ENCODE peak calls at places on chromosomes 12 and 14, in five cellular contexts. Z is upper lobe of right lung, D is AG10803, T is AG04450, C is thoracic aorta. X is an unnamed sample.

GRCh38 chr14:100098171-100098570 is 32.9 kb downstream of the EVL start:
- DNase-seq in C (no peak), D (no peak), Z (no peak), T (no peak), X (no peak)

GRCh38 chr12:47281667-47282171 is 202.0 kb upstream of the AMIGO2 start:
- DNase-seq in C (no peak), Z (no peak), D (no peak), T (no peak), X (no peak)

GRCh38 chr14:60707858-60708257 is 16.3 kb downstream of the SIX4 start:
- DNase-seq in C (no peak), T (no peak), D (no peak), Z (no peak), X (no peak)

GRCh38 chr14:74198441-74199234 is 40.6 kb upstream of the VSX2 start:
- DNase-seq in T (no peak), D (no peak), Z (no peak), C (no peak), X (no peak)

GRCh38 chr12:108620236-108620879 is 13.3 kb downstream of the SELPLG start:
- DNase-seq in T (no peak), D (peak; percentile 80), C (no peak), Z (no peak), X (no peak)

GRCh38 chr12:4278582-4278939 is 5.0 kb downstream of the CCND2 start:
- DNase-seq in C (no peak), D (no peak), Z (peak; percentile 90), T (no peak), X (no peak)

GRCh38 chr14:75229923-75230792 is 48.5 kb upstream of the FOS start:
- DNase-seq in Z (peak; percentile 67), T (no peak), D (peak; percentile 40), C (no peak), X (no peak)

GRCh38 chr14:59186316-59186715 is 2.2 kb upstream of the DAAM1 start:
- DNase-seq in T (no peak), Z (no peak), D (no peak), C (no peak), X (no peak)

GRCh38 chr14:71574976-71575375 is 357.3 kb upstream of the RGS6 start:
- DNase-seq in C (no peak), T (peak; percentile 66), D (peak; percentile 86), Z (no peak), X (peak; percentile 59)

GRCh38 chr12:15001733-15002471 is 29.1 kb downstream of the PDE6H start:
- DNase-seq in Z (peak; percentile 53), T (no peak), D (peak; percentile 15), C (no peak), X (no peak)

GRCh38 chr14:68444449-68445168 is 348.3 kb downstream of the ZFP36L1 start:
- DNase-seq in Z (no peak), T (no peak), C (no peak), D (peak; percentile 90), X (no peak)

GRCh38 chr12:1821805-1822204 is 1.4 kb downstream of the LRTM2 start:
- DNase-seq in Z (no peak), C (no peak), T (no peak), D (no peak), X (no peak)

GRCh38 chr12:51760231-51760630 is 88.3 kb downstream of the FIGNL2 start:
- DNase-seq in D (no peak), T (no peak), Z (no peak), C (no peak), X (no peak)

GRCh38 chr12:27552886-27553560 is 29.0 kb downstream of the PPFIBP1 start:
- DNase-seq in C (no peak), D (no peak), Z (no peak), T (no peak), X (no peak)

GRCh38 chr14:68774771-68775613 is 17.9 kb downstream of the ZFP36L1 start:
- DNase-seq in Z (peak; percentile 31), D (peak; percentile 87), T (no peak), C (no peak), X (peak; percentile 79)

GRCh38 chr14:63204407-63205280 is at the start of gene RHOJ:
- DNase-seq in T (no peak), C (no peak), Z (no peak), D (no peak), X (no peak)

DNA sequence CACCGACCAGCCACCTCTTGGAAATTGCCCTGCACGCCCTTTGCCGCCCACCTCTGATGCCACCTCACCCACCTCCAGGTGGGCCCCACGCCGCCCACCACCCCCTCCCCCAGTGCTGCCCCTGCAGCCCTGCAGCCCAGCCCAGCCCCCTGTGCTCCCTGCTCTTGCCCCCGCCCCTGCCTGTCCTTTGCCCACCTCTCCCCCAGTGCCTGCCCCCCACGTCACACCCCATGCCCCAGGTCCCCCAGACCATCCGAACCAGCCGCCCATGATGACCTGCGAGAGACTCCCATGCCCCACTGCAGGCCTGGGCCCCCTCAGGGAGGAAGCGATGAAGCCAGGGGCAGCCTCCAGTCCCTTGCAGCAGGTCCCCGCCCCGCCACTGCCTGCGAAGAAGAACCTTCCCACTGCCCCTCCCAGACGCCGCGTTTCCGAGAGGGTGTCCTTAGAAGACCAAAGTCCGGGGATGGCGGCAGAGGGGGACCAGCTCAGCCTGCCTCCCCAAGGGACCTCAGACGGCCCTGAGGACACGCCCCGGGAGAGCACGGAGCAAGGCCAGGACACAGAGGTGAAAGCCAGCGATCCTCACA is 96.5 kb downstream of the LGMN start:
- DNase-seq in Z (peak; percentile 87), T (no peak), D (no peak), C (no peak), X (no peak)
- H3K4me3 ChIP-seq in Z (peak overlapping the region; percentile 50), T (no peak overlapping the region), D (no peak overlapping the region), C (peak overlapping the region; percentile 40), X (no peak overlapping the region)

GRCh38 chr12:110333201-110333600 is 52.2 kb downstream of the ATP2A2 start:
- DNase-seq in Z (no peak), D (no peak), C (no peak), T (no peak), X (no peak)

GRCh38 chr12:110330544-110330943 is 49.5 kb downstream of the ATP2A2 start:
- DNase-seq in C (no peak), Z (no peak), T (no peak), D (peak; percentile 74), X (peak; percentile 17)

GRCh38 chr12:110330124-110330523 is 49.1 kb downstream of the ATP2A2 start:
- DNase-seq in D (no peak), Z (no peak), T (no peak), C (no peak), X (no peak)

GRCh38 chr12:110335481-110336045 is 54.5 kb downstream of the ATP2A2 start:
- DNase-seq in C (no peak), T (no peak), D (no peak), Z (no peak), X (no peak)

GRCh38 chr12:110329710-110330109 is 48.7 kb downstream of the ATP2A2 start:
- DNase-seq in T (no peak), D (no peak), C (no peak), Z (no peak), X (no peak)
- TF ChIP-seq CTCF in T (no peak), D (no peak), C (no peak), Z (no peak), X (no peak)

DNA sequence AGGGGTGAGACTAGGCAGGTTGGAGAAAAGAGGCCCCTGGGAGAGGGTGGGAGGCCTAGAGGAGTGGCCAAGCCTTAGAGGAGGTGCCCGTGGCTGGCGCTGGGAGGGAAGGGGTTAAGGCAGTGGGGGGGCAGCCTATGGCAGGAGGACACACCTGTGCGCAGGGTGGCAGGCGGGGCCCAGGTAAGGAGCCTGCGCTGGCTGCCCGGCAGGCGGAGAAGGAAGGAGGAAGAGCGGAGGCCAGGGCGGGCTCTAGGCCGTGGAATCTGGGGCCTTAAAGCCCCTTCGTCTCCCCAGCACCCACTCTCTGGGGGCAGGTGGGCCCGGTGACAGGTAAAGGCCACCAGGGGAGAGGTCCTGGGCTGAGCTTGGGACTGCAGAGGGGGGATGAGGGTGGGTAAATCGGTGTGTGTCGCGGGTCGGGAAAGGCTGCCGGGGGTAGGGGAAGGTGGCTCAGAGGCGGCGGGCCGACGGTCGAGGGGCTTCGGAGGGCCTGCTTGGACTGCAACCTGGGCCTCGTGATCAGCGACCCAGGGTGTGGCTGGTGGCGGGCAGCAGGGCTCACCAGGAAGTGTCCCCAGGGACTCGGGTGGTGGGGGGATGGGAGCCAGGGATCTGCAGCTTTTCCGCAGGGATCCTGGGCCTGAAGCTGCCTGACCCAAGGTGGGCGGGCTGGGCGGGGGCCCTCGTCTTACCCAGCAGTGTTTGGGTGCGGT is 7.3 kb downstream of the PHB2 start:
- DNase-seq in Z (peak; percentile 96), C (no peak), D (no peak), T (no peak), X (no peak)
- H3K4me3 ChIP-seq in Z (peak overlapping the region; percentile 46), C (no peak overlapping the region), D (no peak overlapping the region), T (no peak overlapping the region), X (no peak overlapping the region)

GRCh38 chr12:25553083-25553482 is at the start of gene LMNTD1:
- DNase-seq in T (no peak), Z (no peak), D (peak; percentile 56), C (no peak), X (peak; percentile 59)

GRCh38 chr12:25556136-25556535 is 3.1 kb upstream of the LMNTD1 start:
- DNase-seq in Z (no peak), D (no peak), C (no peak), T (no peak), X (no peak)

GRCh38 chr12:25552681-25553080 is 402 bp downstream of the LMNTD1 start:
- DNase-seq in C (no peak), Z (no peak), D (peak; percentile 29), T (peak; percentile 45), X (peak; percentile 79)

GRCh38 chr12:25558566-25558965 is 5.5 kb upstream of the LMNTD1 start:
- DNase-seq in C (no peak), T (no peak), D (no peak), Z (no peak), X (no peak)

GRCh38 chr12:25557830-25558436 is 4.8 kb upstream of the LMNTD1 start:
- DNase-seq in Z (no peak), C (no peak), D (peak; percentile 48), T (no peak), X (no peak)
- TF ChIP-seq CTCF in Z (peak; percentile 49), C (no peak), D (peak; percentile 57), T (peak; percentile 50), X (no peak)

GRCh38 chr14:22380511-22381455 is 208.2 kb downstream of the DAD1 start:
- DNase-seq in T (no peak), D (peak; percentile 19), C (no peak), Z (no peak), X (no peak)
- H3K4me3 ChIP-seq in T (no peak overlapping the region), D (no peak overlapping the region), C (peak overlapping the region; percentile 29), Z (peak overlapping the region; percentile 9), X (peak overlapping the region; percentile 26)

DNA sequence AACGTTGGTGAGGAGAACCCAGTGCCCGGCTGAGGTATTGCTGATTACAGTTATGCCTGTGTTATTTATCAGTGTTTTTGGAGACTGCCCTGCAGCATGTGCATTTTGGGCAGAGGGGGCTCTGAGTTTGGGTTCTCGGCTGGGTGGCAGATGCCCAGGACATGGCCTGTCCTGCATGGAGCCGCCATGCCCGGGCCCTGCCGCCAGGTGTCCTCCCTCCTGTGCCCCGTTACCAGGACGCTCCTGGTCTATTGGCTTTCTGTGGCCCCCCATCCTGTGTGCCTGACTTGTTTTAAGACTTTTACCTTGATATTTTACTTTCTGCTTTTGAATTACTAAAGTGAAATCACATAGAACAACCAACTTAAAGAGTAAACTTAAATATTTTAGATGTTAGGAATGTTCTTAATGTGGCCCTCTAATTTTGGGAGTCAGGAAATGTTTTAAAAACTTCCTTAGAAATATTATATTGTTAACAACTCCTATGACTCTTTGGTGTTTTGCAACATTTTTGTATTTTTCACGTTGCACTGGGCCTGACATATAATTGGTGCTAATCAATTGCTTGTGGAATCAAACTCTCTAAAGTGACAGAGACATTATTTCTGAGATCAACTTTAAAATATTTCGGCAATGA is 51.8 kb downstream of the PRIMA1 start:
- DNase-seq in T (no peak), Z (no peak), D (no peak), C (no peak), X (no peak)
- TF ChIP-seq CTCF in T (no peak), Z (no peak), D (peak; percentile 1), C (peak; percentile 40), X (peak; percentile 21)

GRCh38 chr12:57835366-57836288 is 10.9 kb downstream of the CTDSP2 start:
- DNase-seq in Z (no peak), D (peak; percentile 68), T (no peak), C (no peak), X (no peak)
- H3K4me3 ChIP-seq in Z (peak overlapping the region; percentile 31), D (peak overlapping the region; percentile 35), T (peak overlapping the region; percentile 41), C (peak overlapping the region; percentile 98), X (peak overlapping the region; percentile 8)

X was measured in AG04449.